ENCODE peak calls at places on chromosomes 6 and 20, in five cellular contexts. T, A, S, M and Y are unnamed samples.

GRCh38 chr20:60040471-60041162 is 82.4 kb downstream of the CDH26 start:
- DNase-seq in T (no peak), A (no peak), S (no peak), M (no peak), Y (no peak)

GRCh38 chr20:32855387-32855786 is 3.3 kb upstream of the EFCAB8 start:
- DNase-seq in T (peak; percentile 50), A (no peak), S (no peak), M (no peak), Y (no peak)

GRCh38 chr20:1094706-1095220 is 23.6 kb upstream of the PSMF1 start:
- DNase-seq in T (no peak), A (no peak), S (no peak), M (no peak), Y (no peak)

GRCh38 chr6:49570474-49571079 is 20.1 kb downstream of the C6orf141 start:
- DNase-seq in T (no peak), A (no peak), S (no peak), M (peak; percentile 50), Y (peak; percentile 66)

GRCh38 chr6:30884521-30885480 is 482 bp downstream of the DDR1 start:
- DNase-seq in T (peak; percentile 87), A (no peak), S (peak; percentile 57), M (peak; percentile 54), Y (peak; percentile 54)

GRCh38 chr20:20709858-20710257 is 2.6 kb downstream of the RALGAPA2 start:
- DNase-seq in T (no peak), A (no peak), S (no peak), M (no peak), Y (no peak)

GRCh38 chr20:34713194-34713943 is 9.2 kb downstream of the TP53INP2 start:
- DNase-seq in T (peak; percentile 10), A (no peak), S (peak; percentile 96), M (peak; percentile 99), Y (peak; percentile 99)

GRCh38 chr6:13653296-13653695 is 38.2 kb downstream of the NOL7 start:
- DNase-seq in T (no peak), A (no peak), S (no peak), M (no peak), Y (peak; percentile 44)

GRCh38 chr20:64244870-64245603 is 10.5 kb upstream of the PCMTD2 start:
- DNase-seq in T (no peak), A (peak; percentile 17), S (no peak), M (no peak), Y (no peak)

GRCh38 chr6:119965900-119966299 is 616.3 kb upstream of the MAN1A1 start:
- DNase-seq in T (no peak), A (no peak), S (no peak), M (no peak), Y (no peak)